ENCODE peak calls at places on chromosomes 2 and 18, in seven cellular contexts. J, Q, F, R, A, O and T are unnamed samples.

GRCh38 chr2:8198776-8199382 is 483.0 kb upstream of the ID2 start:
- DNase-seq in O (peak), A (no peak), Q (no peak), F (no peak), J (no peak), R (no peak), T (no peak)

GRCh38 chr18:59238385-59238784 is 18.4 kb downstream of the GRP start:
- DNase-seq in J (no peak), A (no peak), R (no peak), Q (peak), O (no peak), F (no peak), T (no peak)

GRCh38 chr2:72156872-72157271 is 9.2 kb upstream of the CYP26B1 start:
- DNase-seq in J (no peak), A (no peak), R (no peak), Q (no peak), F (no peak), O (no peak), T (no peak)

GRCh38 chr2:43874776-43875451 is 36.1 kb downstream of the ABCG8 start:
- DNase-seq in O (no peak), R (no peak), A (no peak), J (no peak), F (no peak), Q (no peak), T (no peak)

GRCh38 chr2:48343571-48344440 is 186.1 kb upstream of the STON1 start:
- DNase-seq in F (no peak), A (peak), R (no peak), O (peak), J (no peak), Q (no peak), T (peak)

GRCh38 chr18:313931-314330 is 46.1 kb upstream of the THOC1 start:
- DNase-seq in J (no peak), A (no peak), R (no peak), O (no peak), Q (no peak), F (no peak), T (no peak)

GRCh38 chr2:126748929-126749518 is 93.1 kb downstream of the GYPC start:
- DNase-seq in O (no peak), A (no peak), F (no peak), R (no peak), J (no peak), Q (no peak), T (no peak)

GRCh38 chr18:57004366-57005121 is 142.3 kb upstream of the BOD1L2 start:
- DNase-seq in A (peak), J (no peak), F (no peak), O (peak), Q (peak), R (no peak), T (peak)

GRCh38 chr18:13544953-13545352 is 181.4 kb downstream of the FAM210A start:
- DNase-seq in F (no peak), Q (no peak), A (no peak), R (no peak), J (no peak), O (no peak), T (no peak)

GRCh38 chr18:8721094-8721669 is 15.8 kb downstream of the MTCL1 start:
- DNase-seq in Q (peak), O (no peak), F (no peak), J (no peak), R (no peak), A (no peak), T (no peak)

GRCh38 chr18:26765498-26765897 is 100.0 kb downstream of the AQP4 start:
- DNase-seq in J (no peak), O (no peak), F (no peak), Q (no peak), R (no peak), A (no peak), T (no peak)

GRCh38 chr2:230327418-230328154 is 593 bp downstream of the SP140L start:
- DNase-seq in Q (peak), J (peak), R (no peak), O (peak), F (no peak), A (no peak), T (no peak)

GRCh38 chr2:177245010-177245422 is 19.5 kb downstream of the NFE2L2 start:
- DNase-seq in F (no peak), R (no peak), O (no peak), Q (no peak), A (peak), J (no peak), T (no peak)

GRCh38 chr2:178241852-178242551 is 47.7 kb downstream of the OSBPL6 start:
- DNase-seq in O (peak), A (peak), F (peak), R (no peak), J (no peak), Q (peak), T (peak)

GRCh38 chr2:70454936-70455544 is 98.6 kb downstream of the TGFA start:
- DNase-seq in O (no peak), A (no peak), J (no peak), R (no peak), F (no peak), Q (no peak), T (no peak)